ENCODE peak calls at places on chromosomes 13 and 19, in four cellular contexts. One of them, this sample, is unnamed.

GRCh38 chr19:13995878-13996765 is 10.0 kb downstream of the RFX1 start:
- DNase-seq in amygdala: no peak
- DNase-seq in SK-N-DZ: no peak
- DNase-seq in glutamatergic neuron: no peak
- DNase-seq in this sample: no peak

GRCh38 chr19:37251308-37252229 is 33.6 kb downstream of the ZNF383 start:
- DNase-seq in amygdala: peak
- DNase-seq in SK-N-DZ: peak
- DNase-seq in glutamatergic neuron: no peak
- DNase-seq in this sample: peak

GRCh38 chr13:36531746-36532486 is 99.6 kb downstream of the CCNA1 start:
- DNase-seq in amygdala: no peak
- DNase-seq in SK-N-DZ: no peak
- DNase-seq in glutamatergic neuron: no peak
- DNase-seq in this sample: no peak

GRCh38 chr13:46679369-46680180 is 117.4 kb downstream of the ESD start:
- DNase-seq in amygdala: no peak
- DNase-seq in SK-N-DZ: no peak
- DNase-seq in glutamatergic neuron: no peak
- DNase-seq in this sample: peak

GRCh38 chr13:37960427-37960826 is 90.9 kb upstream of the TRPC4 start:
- DNase-seq in amygdala: no peak
- DNase-seq in SK-N-DZ: no peak
- DNase-seq in glutamatergic neuron: no peak
- DNase-seq in this sample: no peak

GRCh38 chr19:11064831-11065303 is 24.4 kb upstream of the LDLR start:
- DNase-seq in amygdala: no peak
- DNase-seq in SK-N-DZ: no peak
- DNase-seq in glutamatergic neuron: peak
- DNase-seq in this sample: no peak

GRCh38 chr19:15551183-15552004 is 43.1 kb downstream of the CYP4F22 start:
- DNase-seq in amygdala: no peak
- DNase-seq in SK-N-DZ: peak
- DNase-seq in glutamatergic neuron: peak
- DNase-seq in this sample: peak

GRCh38 chr13:74036373-74036772 is 97.8 kb downstream of the KLF12 start:
- DNase-seq in amygdala: no peak
- DNase-seq in SK-N-DZ: no peak
- DNase-seq in glutamatergic neuron: no peak
- DNase-seq in this sample: no peak

GRCh38 chr19:2983351-2984195 is 6.2 kb downstream of the TLE6 start:
- DNase-seq in amygdala: no peak
- DNase-seq in SK-N-DZ: peak
- DNase-seq in glutamatergic neuron: peak
- DNase-seq in this sample: peak

GRCh38 chr13:40379794-40380608 is 286.4 kb downstream of the FOXO1 start:
- DNase-seq in amygdala: no peak
- DNase-seq in SK-N-DZ: peak
- DNase-seq in glutamatergic neuron: no peak
- DNase-seq in this sample: no peak

GRCh38 chr19:51071006-51071405 is 6.1 kb upstream of the KLK13 start:
- DNase-seq in amygdala: no peak
- DNase-seq in SK-N-DZ: no peak
- DNase-seq in glutamatergic neuron: no peak
- DNase-seq in this sample: no peak

GRCh38 chr13:103039183-103039582 is 27.0 kb downstream of the SLC10A2 start:
- DNase-seq in amygdala: no peak
- DNase-seq in SK-N-DZ: no peak
- DNase-seq in glutamatergic neuron: no peak
- DNase-seq in this sample: no peak

GRCh38 chr19:46409146-46409545 is 4.2 kb downstream of the CCDC8 start:
- DNase-seq in amygdala: no peak
- DNase-seq in SK-N-DZ: no peak
- DNase-seq in glutamatergic neuron: no peak
- DNase-seq in this sample: no peak

GRCh38 chr13:99500839-99501134 is 485 bp upstream of the TM9SF2 start:
- DNase-seq in amygdala: no peak
- DNase-seq in SK-N-DZ: no peak
- DNase-seq in glutamatergic neuron: no peak
- DNase-seq in this sample: no peak

GRCh38 chr19:49461656-49462055 is 8.6 kb downstream of the ALDH16A1 start:
- DNase-seq in amygdala: no peak
- DNase-seq in SK-N-DZ: no peak
- DNase-seq in glutamatergic neuron: no peak
- DNase-seq in this sample: no peak

GRCh38 chr19:55251296-55252081 is 7.3 kb downstream of the PPP6R1 start:
- DNase-seq in amygdala: no peak
- DNase-seq in SK-N-DZ: no peak
- DNase-seq in glutamatergic neuron: no peak
- DNase-seq in this sample: peak

GRCh38 chr19:5491565-5491964 is 36.3 kb downstream of the ZNRF4 start:
- DNase-seq in amygdala: no peak
- DNase-seq in SK-N-DZ: no peak
- DNase-seq in glutamatergic neuron: no peak
- DNase-seq in this sample: no peak

GRCh38 chr13:29857089-29857488 is 6.7 kb upstream of the UBL3 start:
- DNase-seq in amygdala: no peak
- DNase-seq in SK-N-DZ: no peak
- DNase-seq in glutamatergic neuron: no peak
- DNase-seq in this sample: no peak

GRCh38 chr13:98089246-98089645 is 53.6 kb upstream of the FARP1 start:
- DNase-seq in amygdala: no peak
- DNase-seq in SK-N-DZ: no peak
- DNase-seq in glutamatergic neuron: no peak
- DNase-seq in this sample: no peak

GRCh38 chr19:36449059-36449670 is 30.7 kb upstream of the ZFP82 start:
- DNase-seq in amygdala: no peak
- DNase-seq in SK-N-DZ: no peak
- DNase-seq in glutamatergic neuron: no peak
- DNase-seq in this sample: no peak

GRCh38 chr13:39663958-39664357 is 8.5 kb downstream of the COG6 start:
- DNase-seq in amygdala: no peak
- DNase-seq in SK-N-DZ: no peak
- DNase-seq in glutamatergic neuron: no peak
- DNase-seq in this sample: no peak

GRCh38 chr19:58009666-58010301 is 7.2 kb upstream of the ZNF606 start:
- DNase-seq in amygdala: peak
- DNase-seq in SK-N-DZ: peak
- DNase-seq in glutamatergic neuron: peak
- DNase-seq in this sample: peak

GRCh38 chr13:114148521-114148855 is 16.1 kb upstream of the RASA3 start:
- DNase-seq in amygdala: no peak
- DNase-seq in SK-N-DZ: no peak
- DNase-seq in glutamatergic neuron: no peak
- DNase-seq in this sample: no peak

GRCh38 chr13:25171517-25172302 is at the start of gene AMER2:
- DNase-seq in amygdala: no peak
- DNase-seq in SK-N-DZ: peak
- DNase-seq in glutamatergic neuron: peak
- DNase-seq in this sample: no peak

GRCh38 chr19:46714523-46715106 is 2.3 kb downstream of the PRKD2 start:
- DNase-seq in amygdala: no peak
- DNase-seq in SK-N-DZ: no peak
- DNase-seq in glutamatergic neuron: no peak
- DNase-seq in this sample: peak

GRCh38 chr13:107512551-107512950 is 702.8 kb downstream of the LIG4 start:
- DNase-seq in amygdala: no peak
- DNase-seq in SK-N-DZ: no peak
- DNase-seq in glutamatergic neuron: no peak
- DNase-seq in this sample: no peak

GRCh38 chr13:36082396-36082795 is 48.8 kb downstream of the DCLK1 start:
- DNase-seq in amygdala: no peak
- DNase-seq in SK-N-DZ: no peak
- DNase-seq in glutamatergic neuron: no peak
- DNase-seq in this sample: no peak

GRCh38 chr19:43639507-43640423 is at the start of gene CADM4:
- DNase-seq in amygdala: no peak
- DNase-seq in SK-N-DZ: no peak
- DNase-seq in glutamatergic neuron: peak
- DNase-seq in this sample: peak

GRCh38 chr19:38049105-38049649 is 142.2 kb downstream of the SIPA1L3 start:
- DNase-seq in amygdala: no peak
- DNase-seq in SK-N-DZ: no peak
- DNase-seq in glutamatergic neuron: no peak
- DNase-seq in this sample: peak

GRCh38 chr19:32222594-32222993 is 122.8 kb upstream of the ZNF507 start:
- DNase-seq in amygdala: no peak
- DNase-seq in SK-N-DZ: no peak
- DNase-seq in glutamatergic neuron: no peak
- DNase-seq in this sample: no peak